ENCODE peak calls at places on chromosomes 4 and X, in nine cellular contexts. D is left ventricle myocardium inferior, G is PC-3, L is GM23248, V is tibial nerve, A is suprapubic skin, R is A673, I is heart right ventricle, H is A549. J is an unnamed sample. For H3K4me1, the result is how much of the 10 kb centered on the place peaks cover.

GRCh38 chr4:17448689-17449088 is 63.2 kb downstream of the QDPR start:
- DNase-seq in D (no peak), G (peak), L (peak), V (no peak), A (no peak), R (no peak), I (no peak), H (no peak), J (no peak)

GRCh38 chrX:13495232-13495631 is 74.2 kb upstream of the EGFL6 start:
- DNase-seq in D (no peak), G (no peak), L (no peak), V (no peak), A (no peak), R (no peak), I (no peak), H (no peak), J (peak)

GRCh38 chr4:169209388-169209883 is 61.3 kb downstream of the SH3RF1 start:
- DNase-seq in D (no peak), G (no peak), L (no peak), V (no peak), A (no peak), R (no peak), I (no peak), H (no peak), J (no peak)

GRCh38 chrX:107429090-107429489 is 20.4 kb upstream of the FRMPD3 start:
- DNase-seq in D (no peak), G (peak), L (peak), V (no peak), A (no peak), R (peak), I (no peak), H (no peak), J (peak)

GRCh38 chr4:184167576-184167975 is 50.1 kb downstream of the ENPP6 start:
- DNase-seq in D (no peak), G (no peak), L (no peak), V (no peak), A (no peak), R (no peak), I (no peak), H (no peak), J (peak)

GRCh38 chr4:154503598-154503997 is 12.0 kb upstream of the DCHS2 start:
- DNase-seq in D (no peak), G (peak), L (peak), V (no peak), A (no peak), R (peak), I (no peak), H (peak), J (no peak)

GRCh38 chrX:101079223-101079622 is 544 bp downstream of the TMEM35A start:
- DNase-seq in D (no peak), G (no peak), L (peak), V (no peak), A (no peak), R (no peak), I (no peak), H (no peak), J (no peak)

GRCh38 chrX:105837227-105837626 is 14.9 kb downstream of the NRK start:
- DNase-seq in D (peak), G (peak), L (no peak), V (peak), A (no peak), R (no peak), I (peak), H (no peak), J (no peak)

DNA sequence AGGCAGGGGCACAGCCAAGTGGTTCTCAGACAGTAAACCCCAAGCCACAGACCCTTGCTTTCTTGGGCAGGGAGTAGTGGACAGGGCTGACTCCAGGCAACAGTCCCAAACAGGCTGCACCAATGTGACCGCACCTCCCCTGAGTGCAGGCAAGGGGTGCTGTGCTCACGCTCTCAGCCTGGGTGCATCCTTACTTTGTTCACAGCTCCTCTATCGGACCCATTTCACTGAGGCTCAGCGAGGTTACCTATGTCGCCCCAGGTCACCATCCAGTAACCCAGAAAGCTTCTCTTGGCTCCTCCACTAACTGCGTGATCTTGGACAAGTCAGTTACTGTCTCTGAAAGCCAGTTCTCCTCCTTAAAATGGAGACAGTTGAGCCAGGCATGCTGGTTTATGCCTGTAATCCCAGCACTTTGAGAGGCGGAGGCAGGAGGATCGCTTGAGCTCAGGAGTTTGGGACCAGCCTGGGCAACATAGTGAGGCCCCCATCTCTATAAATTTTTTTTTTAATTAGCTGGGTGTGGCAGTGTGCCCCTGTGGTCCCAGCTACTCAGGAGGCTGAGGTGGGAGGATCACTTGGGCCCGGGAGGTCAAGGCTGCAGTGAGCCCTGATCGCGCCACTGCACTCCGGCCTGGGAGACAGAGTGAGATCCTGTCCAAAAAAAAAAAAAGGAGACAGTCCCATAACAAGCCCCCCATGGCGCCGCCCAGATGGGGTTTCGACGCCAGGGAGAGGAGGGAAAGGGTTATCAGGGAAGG is 823 bp upstream of the MAN2B2 start:
- DNase-seq in D (no peak), G (no peak), L (peak), V (no peak), A (no peak), R (no peak), I (no peak), H (no peak), J (no peak)
- H3K4me3 ChIP-seq in D (peak), G (peak), L (peak), V (peak), A (peak), R (peak), I (peak), H (peak), J (peak)

GRCh38 chr4:89295415-89295927 is 12.1 kb downstream of the GPRIN3 start:
- DNase-seq in D (no peak), G (no peak), L (no peak), V (no peak), A (no peak), R (no peak), I (no peak), H (no peak), J (no peak)
- H3K4me1 ChIP-seq in D (half or more), G (under half), L (under half), V (under half), A (under half), R (under half), I (half or more), H (half or more), J (under half)

GRCh38 chr4:138658518-138658917 is 357.1 kb upstream of the NOCT start:
- DNase-seq in D (no peak), G (no peak), L (no peak), V (no peak), A (no peak), R (no peak), I (no peak), H (no peak), J (no peak)
- H3K4me3 ChIP-seq in D (no peak), G (no peak), L (no peak), V (no peak), A (no peak), R (no peak), I (no peak), H (no peak), J (no peak)

GRCh38 chr4:139841464-139842195 is 176.0 kb downstream of the MGST2 start:
- DNase-seq in D (no peak), G (no peak), L (no peak), V (no peak), A (no peak), R (no peak), I (no peak), H (no peak), J (peak)

GRCh38 chr4:139845481-139846093 is 180.0 kb downstream of the MGST2 start:
- DNase-seq in D (no peak), G (peak), L (no peak), V (no peak), A (no peak), R (no peak), I (no peak), H (no peak), J (no peak)

GRCh38 chr4:139844459-139845036 is 178.9 kb downstream of the MGST2 start:
- DNase-seq in D (no peak), G (no peak), L (peak), V (no peak), A (no peak), R (no peak), I (no peak), H (no peak), J (no peak)

GRCh38 chr4:139843643-139844042 is 178.0 kb downstream of the MGST2 start:
- DNase-seq in D (no peak), G (no peak), L (no peak), V (no peak), A (no peak), R (no peak), I (no peak), H (no peak), J (no peak)

DNA sequence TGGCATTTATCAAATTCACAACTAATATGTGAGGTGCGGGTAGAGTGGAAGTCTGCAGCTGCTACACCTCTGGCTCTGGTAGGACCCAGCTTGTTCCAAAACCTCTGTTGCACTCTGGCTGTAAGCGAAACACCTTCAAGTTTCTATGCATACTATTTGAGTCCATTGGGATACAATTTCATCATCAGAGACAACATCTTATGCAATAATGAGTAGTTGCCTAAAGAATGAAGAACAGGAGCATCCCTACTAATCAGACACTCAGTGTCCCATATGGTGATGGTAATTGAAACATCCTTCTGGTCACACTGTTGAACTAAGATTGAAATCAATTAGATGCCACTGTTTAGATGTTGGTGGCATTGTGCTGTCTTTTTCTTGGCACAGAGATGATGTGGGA is 178.4 kb downstream of the MGST2 start:
- DNase-seq in D (no peak), G (no peak), L (peak), V (no peak), A (no peak), R (no peak), I (no peak), H (no peak), J (no peak)
- H3K4me1 ChIP-seq in D (under half), G (under half), L (under half), V (under half), A (under half), R (under half), I (under half), H (under half), J (under half)

DNA sequence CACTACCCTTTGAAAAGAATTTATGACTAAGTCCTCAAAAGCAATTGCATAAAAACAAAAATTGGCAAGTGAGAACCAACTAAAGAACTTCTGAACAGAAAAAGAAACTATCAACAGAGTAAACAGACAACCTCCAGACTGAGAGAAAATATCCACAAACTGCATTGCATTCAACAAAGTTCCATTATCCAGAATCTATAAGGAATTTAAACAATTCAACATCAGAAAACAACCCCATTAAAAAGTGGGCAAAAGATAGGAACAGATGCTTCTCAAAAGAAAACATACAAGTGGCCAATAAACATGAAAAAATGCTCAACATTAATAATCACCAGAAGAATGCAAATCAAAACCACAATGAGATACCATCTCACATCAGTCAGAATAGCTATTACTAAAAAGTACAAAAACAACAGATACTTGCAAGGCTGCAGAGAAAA is 130.2 kb downstream of the GASK1B start:
- DNase-seq in D (no peak), G (peak), L (peak), V (no peak), A (no peak), R (no peak), I (no peak), H (no peak), J (no peak)
- H3K4me3 ChIP-seq in D (no peak), G (no peak), L (peak), V (no peak), A (no peak), R (no peak), I (no peak), H (no peak), J (no peak)

DNA sequence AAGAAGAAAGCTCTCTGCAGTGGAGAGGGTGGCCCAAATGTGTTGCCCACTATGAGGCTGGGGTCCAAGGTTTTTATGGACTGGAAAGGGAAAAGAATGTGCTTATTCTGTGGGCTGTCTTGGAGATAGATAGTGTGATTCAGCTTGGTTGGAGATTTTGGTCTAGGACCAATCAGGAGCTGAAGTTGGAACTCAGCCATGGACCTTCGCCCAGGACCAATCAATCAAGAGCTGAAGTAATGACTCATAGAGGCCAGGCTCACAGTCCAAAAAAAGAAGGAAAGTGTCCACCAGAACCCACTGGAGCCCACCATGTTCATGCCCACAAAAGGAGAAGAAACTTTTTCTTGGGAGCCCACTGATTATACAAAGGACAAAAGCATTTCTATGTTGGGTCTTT is 369.5 kb downstream of the UBE2NL start:
- DNase-seq in D (no peak), G (no peak), L (no peak), V (no peak), A (no peak), R (no peak), I (no peak), H (no peak), J (no peak)
- H3K4me1 ChIP-seq in D (under half), G (under half), L (under half), V (under half), A (under half), R (under half), I (under half), H (under half), J (under half)

GRCh38 chr4:153258750-153259149 is 54.5 kb downstream of the TRIM2 start:
- DNase-seq in D (no peak), G (no peak), L (no peak), V (no peak), A (no peak), R (peak), I (no peak), H (no peak), J (no peak)
- H3K4me3 ChIP-seq in D (no peak), G (no peak), L (no peak), V (no peak), A (no peak), R (peak), I (no peak), H (no peak), J (no peak)

DNA sequence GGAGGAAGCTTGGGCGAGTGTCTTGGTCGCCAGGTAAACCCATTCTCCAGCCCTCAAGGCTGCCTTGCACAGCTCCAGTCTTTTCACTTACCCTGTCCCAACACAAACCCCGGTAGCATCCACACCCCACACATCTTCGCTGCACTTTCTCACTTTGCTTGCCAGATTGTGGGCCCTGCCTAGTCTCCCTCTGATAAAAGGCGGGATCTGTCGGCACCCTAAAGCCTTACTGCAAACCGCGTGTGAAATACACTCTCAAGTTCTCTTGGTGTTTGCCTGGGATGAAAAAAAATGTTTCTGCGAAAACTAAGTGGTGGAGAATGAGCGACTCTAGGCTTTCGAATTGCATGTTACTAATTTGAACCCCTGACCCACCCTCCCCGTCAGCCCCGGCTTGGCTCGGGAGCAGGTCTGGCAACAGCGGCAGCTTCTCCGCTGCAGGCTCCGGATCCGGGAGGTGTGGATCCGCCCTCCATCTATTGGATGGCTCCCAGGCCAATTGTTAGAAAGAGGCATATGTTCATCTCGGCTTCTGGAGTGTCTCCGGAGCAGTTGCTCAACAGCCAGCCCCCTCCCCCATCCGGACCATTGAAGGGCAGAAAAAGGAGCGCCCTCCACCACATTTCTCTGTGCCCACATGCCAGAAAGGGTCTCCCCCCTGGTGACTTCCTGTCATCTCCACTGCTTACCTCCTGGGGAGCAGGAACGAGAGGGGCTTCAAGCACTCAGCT is 3.0 kb upstream of the CITED1 start:
- DNase-seq in D (peak), G (peak), L (peak), V (peak), A (no peak), R (peak), I (peak), H (peak), J (peak)
- H3K4me1 ChIP-seq in D (under half), G (under half), L (under half), V (under half), A (under half), R (under half), I (under half), H (under half), J (under half)